ENCODE peak calls at places on chromosomes 3 and 15, in four cellular contexts. R, Z, M and S are unnamed samples. For H3K4me1, the result is how much of the 10 kb centered on the place peaks cover.

GRCh38 chr3:46676601-46677071 is 16.8 kb downstream of the ALS2CL start:
- DNase-seq in R (no peak), Z (no peak), M (peak), S (peak)

GRCh38 chr3:184546252-184546651 is 15.3 kb upstream of the EPHB3 start:
- DNase-seq in M (peak), Z (no peak), R (no peak), S (peak)

GRCh38 chr3:155701882-155702465 is 42.9 kb downstream of the PLCH1 start:
- DNase-seq in M (no peak), R (peak), Z (peak), S (no peak)

GRCh38 chr3:46926039-46926438 is 48.5 kb downstream of the PTH1R start:
- DNase-seq in Z (no peak), R (peak), M (peak), S (peak)

GRCh38 chr3:175070946-175071345 is 211.8 kb downstream of the NAALADL2 start:
- DNase-seq in Z (no peak), M (no peak), R (no peak), S (peak)

GRCh38 chr3:4877173-4877787 is 102.0 kb upstream of the BHLHE40 start:
- DNase-seq in R (no peak), Z (no peak), M (no peak), S (no peak)

GRCh38 chr3:194757629-194758028 is 71.9 kb downstream of the FAM43A start:
- DNase-seq in M (peak), R (no peak), Z (no peak), S (no peak)

GRCh38 chr15:68812596-68813548 is 7.8 kb downstream of the ANP32A start:
- DNase-seq in R (no peak), Z (no peak), M (peak), S (no peak)

GRCh38 chr15:70670680-70671079 is 92.7 kb downstream of the UACA start:
- DNase-seq in R (no peak), M (no peak), Z (no peak), S (no peak)

GRCh38 chr3:60588806-60589205 is 662.4 kb downstream of the FHIT start:
- DNase-seq in Z (no peak), M (no peak), R (no peak), S (no peak)

GRCh38 chr15:28103402-28103801 is 4.3 kb upstream of the OCA2 start:
- DNase-seq in M (peak), Z (no peak), R (no peak), S (no peak)

GRCh38 chr15:96320703-96321421 is 9.6 kb upstream of the NR2F2 start:
- DNase-seq in M (no peak), Z (no peak), R (no peak), S (no peak)

GRCh38 chr15:96322401-96323249 is 7.9 kb upstream of the NR2F2 start:
- DNase-seq in Z (no peak), R (peak), M (peak), S (peak)

GRCh38 chr15:96324192-96324895 is 6.2 kb upstream of the NR2F2 start:
- DNase-seq in R (no peak), M (peak), Z (no peak), S (no peak)

GRCh38 chr15:96323250-96324162 is 7.0 kb upstream of the NR2F2 start:
- DNase-seq in M (no peak), Z (no peak), R (no peak), S (no peak)

GRCh38 chr15:96321422-96322391 is 8.8 kb upstream of the NR2F2 start:
- DNase-seq in M (peak), R (peak), Z (no peak), S (peak)
- H3K4me3 ChIP-seq in M (peak), R (peak), Z (no peak), S (peak)

DNA sequence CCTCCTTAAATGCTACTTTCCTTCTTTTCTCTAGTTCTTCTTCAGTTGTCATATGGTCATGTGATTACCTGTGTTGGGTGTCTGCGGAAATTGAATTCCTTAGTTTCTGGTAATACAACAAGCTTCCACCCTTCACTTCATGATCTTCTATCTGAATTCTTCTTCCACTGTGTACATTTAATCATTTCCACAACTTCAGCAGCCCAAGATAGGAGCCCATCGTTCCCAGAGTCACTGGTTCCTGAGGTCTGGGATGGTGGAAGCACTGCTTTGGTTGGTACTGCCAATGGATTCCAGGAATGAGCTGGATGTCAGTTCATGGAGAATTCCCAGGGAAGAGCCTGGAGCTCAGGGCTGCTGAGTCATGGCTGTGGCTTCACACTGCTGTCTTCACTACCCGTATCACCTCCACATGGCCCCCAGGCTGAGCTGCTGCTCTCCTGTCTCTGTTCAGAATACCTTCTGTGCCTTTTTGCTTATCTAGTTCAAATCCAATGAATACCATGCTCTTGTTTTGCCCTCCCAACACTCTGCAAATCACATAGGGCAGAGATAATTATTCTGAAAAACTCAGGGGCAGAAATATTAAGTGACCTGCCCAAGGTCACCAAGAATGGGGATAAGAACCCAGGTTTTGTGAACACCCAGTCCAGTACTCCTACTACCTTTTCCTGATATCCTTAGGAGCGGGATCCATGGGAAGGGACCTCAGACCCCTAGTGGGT is 98.5 kb downstream of the RPL39L start:
- DNase-seq in Z (no peak), R (peak), M (no peak), S (no peak)
- H3K4me1 ChIP-seq in Z (under half), R (under half), M (under half), S (half or more)

GRCh38 chr3:196207833-196208607 is 3.2 kb downstream of the ZDHHC19 start:
- DNase-seq in M (no peak), R (peak), Z (peak), S (peak)
- H3K4me3 ChIP-seq in M (peak), R (peak), Z (peak), S (peak)

DNA sequence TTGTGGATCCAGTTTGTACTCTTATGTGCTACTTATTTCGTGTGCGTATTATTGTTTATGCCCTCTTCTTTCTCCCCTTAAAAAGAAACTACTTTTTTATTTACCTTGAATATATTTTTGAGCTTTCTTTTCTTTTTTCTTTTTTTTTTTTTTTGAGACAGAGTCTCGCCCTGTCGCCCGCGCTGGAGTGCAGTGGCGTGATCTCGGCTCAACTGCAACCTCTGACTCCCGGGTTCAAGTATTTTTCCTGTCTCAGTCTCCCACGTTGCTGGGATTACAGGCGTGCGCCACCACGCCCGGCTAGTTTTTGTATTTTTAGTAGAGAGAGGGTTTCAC is 1.5 kb downstream of the SLC25A38 start:
- DNase-seq in Z (no peak), M (no peak), R (no peak), S (no peak)
- H3K4me1 ChIP-seq in Z (under half), M (under half), R (under half), S (under half)